ENCODE peak calls at places on chromosomes 7 and 10, in four cellular contexts. I is type B pancreatic cell, Y is spleen, J is left ventricle myocardium inferior. Q is an unnamed sample.

GRCh38 chr10:90695915-90696676 is 161.7 kb downstream of the HTR7 start:
- DNase-seq in I (no peak), Y (no peak), J (no peak), Q (no peak)

GRCh38 chr10:71778071-71778470 is 4.8 kb upstream of the VSIR start:
- DNase-seq in I (no peak), Y (peak), J (no peak), Q (no peak)

GRCh38 chr7:101678713-101679112 is 49.6 kb upstream of the MYL10 start:
- DNase-seq in I (no peak), Y (no peak), J (no peak), Q (no peak)

GRCh38 chr7:137325927-137326326 is 17.6 kb downstream of the PTN start:
- DNase-seq in I (no peak), Y (no peak), J (no peak), Q (no peak)

GRCh38 chr7:96023376-96023775 is 251.0 kb downstream of the DYNC1I1 start:
- DNase-seq in I (no peak), Y (no peak), J (no peak), Q (no peak)

GRCh38 chr7:26083113-26083512 is 68.9 kb upstream of the NFE2L3 start:
- DNase-seq in I (no peak), Y (no peak), J (no peak), Q (no peak)

GRCh38 chr7:26686448-26686981 is 177.9 kb downstream of the SKAP2 start:
- DNase-seq in I (no peak), Y (no peak), J (no peak), Q (no peak)

GRCh38 chr7:150405584-150406310 is 26.6 kb downstream of the ZNF775 start:
- DNase-seq in I (no peak), Y (peak), J (no peak), Q (no peak)

GRCh38 chr10:1230592-1231275 is 174.5 kb downstream of the WDR37 start:
- DNase-seq in I (no peak), Y (no peak), J (no peak), Q (no peak)

GRCh38 chr7:32161708-32162107 is 91.5 kb upstream of the PDE1C start:
- DNase-seq in I (no peak), Y (no peak), J (no peak), Q (no peak)

GRCh38 chr10:110857265-110858158 is 14.2 kb upstream of the PDCD4 start:
- DNase-seq in I (no peak), Y (no peak), J (no peak), Q (no peak)

GRCh38 chr7:86926732-86927131 is 132.7 kb downstream of the ELAPOR2 start:
- DNase-seq in I (no peak), Y (no peak), J (no peak), Q (no peak)

GRCh38 chr10:14253079-14253478 is 77.6 kb downstream of the FRMD4A start:
- DNase-seq in I (no peak), Y (no peak), J (no peak), Q (no peak)

GRCh38 chr7:66256281-66256680 is 51.1 kb downstream of the TPST1 start:
- DNase-seq in I (no peak), Y (no peak), J (no peak), Q (no peak)

GRCh38 chr7:102842284-102842683 is 70.5 kb upstream of the LRRC17 start:
- DNase-seq in I (no peak), Y (no peak), J (no peak), Q (no peak)

GRCh38 chr7:154198481-154198880 is 146.3 kb downstream of the DPP6 start:
- DNase-seq in I (no peak), Y (no peak), J (no peak), Q (no peak)

GRCh38 chr7:67487316-67487715 is 490.7 kb downstream of the TYW1 start:
- DNase-seq in I (no peak), Y (no peak), J (no peak), Q (no peak)

GRCh38 chr7:139720705-139721231 is 57.0 kb downstream of the HIPK2 start:
- DNase-seq in I (no peak), Y (no peak), J (no peak), Q (no peak)

GRCh38 chr10:34444223-34445183 is 370.6 kb downstream of the PARD3 start:
- DNase-seq in I (no peak), Y (no peak), J (no peak), Q (no peak)

GRCh38 chr7:119320316-119320715 is 952.7 kb upstream of the KCND2 start:
- DNase-seq in I (no peak), Y (no peak), J (no peak), Q (no peak)

GRCh38 chr7:128831994-128832879 is 2.0 kb downstream of the FLNC start:
- DNase-seq in I (no peak), Y (peak), J (peak), Q (no peak)

GRCh38 chr10:112374724-112375541 is 1.0 kb downstream of the ACSL5 start:
- DNase-seq in I (no peak), Y (peak), J (no peak), Q (no peak)

GRCh38 chr10:15069230-15069629 is 19.3 kb downstream of the ACBD7 start:
- DNase-seq in I (no peak), Y (no peak), J (no peak), Q (no peak)

GRCh38 chr7:138475377-138475776 is 15.3 kb downstream of the TRIM24 start:
- DNase-seq in I (no peak), Y (no peak), J (no peak), Q (no peak)

GRCh38 chr7:144830024-144830785 is 5.6 kb downstream of the TPK1 start:
- DNase-seq in I (no peak), Y (no peak), J (no peak), Q (no peak)

GRCh38 chr7:135186841-135187253 is 16.3 kb upstream of the CYREN start:
- DNase-seq in I (no peak), Y (peak), J (no peak), Q (no peak)

GRCh38 chr7:29346574-29346973 is 152.0 kb downstream of the CHN2 start:
- DNase-seq in I (no peak), Y (no peak), J (no peak), Q (no peak)

GRCh38 chr10:11533328-11533781 is 78.1 kb downstream of the USP6NL start:
- DNase-seq in I (no peak), Y (no peak), J (no peak), Q (no peak)
- TF ChIP-seq CTCF in I (peak), Y (no peak), J (peak), Q (peak)

GRCh38 chr10:64091889-64092288 is 570.7 kb downstream of the REEP3 start:
- DNase-seq in I (no peak), Y (no peak), J (no peak), Q (no peak)
- TF ChIP-seq CTCF in I (peak), Y (no peak), J (peak), Q (peak)

DNA sequence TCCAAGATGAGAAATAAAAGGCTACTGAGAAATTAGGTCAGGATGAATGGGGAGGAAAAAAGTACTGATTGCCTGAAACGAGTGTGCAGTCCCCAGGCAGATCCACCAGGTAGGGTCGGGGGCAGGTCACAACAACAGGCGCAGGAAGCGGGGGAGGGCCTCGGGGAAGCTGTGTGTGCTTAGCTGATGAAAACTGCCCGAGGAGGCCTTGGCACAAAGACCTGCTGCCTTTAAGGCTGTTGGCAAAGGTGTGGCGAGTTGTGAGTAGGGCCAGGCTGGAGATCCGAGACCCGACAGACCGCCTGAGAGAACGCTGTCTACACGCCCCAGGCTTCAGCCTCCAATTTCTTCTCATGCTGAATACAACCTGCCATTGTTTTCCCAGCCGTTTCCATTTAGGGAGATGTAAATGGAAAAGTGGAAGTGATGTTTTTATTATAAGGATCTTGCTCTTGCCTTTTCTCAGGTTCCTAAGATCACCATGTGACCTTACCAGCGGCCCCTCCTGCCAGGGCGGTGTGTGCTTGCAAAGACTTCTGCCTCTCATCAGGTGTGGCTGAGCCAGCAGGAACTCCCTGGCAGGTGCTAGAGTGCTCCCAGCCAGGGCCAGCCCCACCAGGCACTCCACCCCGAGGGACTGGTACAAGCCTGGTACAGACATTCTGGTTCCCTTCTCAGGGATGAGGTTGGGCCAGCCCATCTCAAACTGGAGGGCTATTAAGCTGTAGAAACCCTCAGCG is 60.8 kb downstream of the DLG5 start:
- DNase-seq in I (no peak), Y (no peak), J (no peak), Q (no peak)
- TF ChIP-seq CTCF in I (no peak), Y (no peak), J (no peak), Q (no peak)

GRCh38 chr7:76997381-76998262 is 34.5 kb downstream of the SPDYE17 start:
- DNase-seq in I (no peak), Y (no peak), J (no peak), Q (no peak)
- TF ChIP-seq CTCF in I (no peak), Y (no peak), J (no peak), Q (no peak)

DNA sequence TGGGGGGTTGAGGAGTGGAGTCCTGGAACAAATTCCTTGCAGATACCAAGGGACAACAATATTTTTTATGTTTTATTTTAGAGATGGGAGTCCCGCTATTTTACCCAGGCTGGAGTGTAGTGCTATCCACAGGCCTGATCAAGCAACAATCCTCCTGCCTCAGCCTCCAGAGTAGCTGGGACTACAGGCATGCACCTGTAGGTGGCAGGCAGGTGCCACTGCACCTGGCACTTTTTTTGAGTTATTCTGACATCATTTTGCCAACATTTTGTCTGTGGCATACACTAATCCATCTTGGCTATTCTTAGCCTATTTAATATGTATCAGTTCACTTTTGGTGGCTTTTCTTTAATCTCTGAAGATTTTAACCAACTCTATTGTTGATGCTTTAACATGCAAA is 317.8 kb upstream of the MTPN start:
- DNase-seq in I (no peak), Y (no peak), J (no peak), Q (no peak)
- TF ChIP-seq CTCF in I (no peak), Y (no peak), J (no peak), Q (peak)

GRCh38 chr7:304574-305409 is 14.8 kb downstream of the FOXL3 start:
- DNase-seq in I (no peak), Y (peak), J (no peak), Q (no peak)

GRCh38 chr7:301291-302053 is 11.5 kb downstream of the FOXL3 start:
- DNase-seq in I (no peak), Y (peak), J (no peak), Q (no peak)

GRCh38 chr7:303884-304573 is 14.1 kb downstream of the FOXL3 start:
- DNase-seq in I (no peak), Y (peak), J (no peak), Q (no peak)

GRCh38 chr7:302054-302992 is 12.4 kb downstream of the FOXL3 start:
- DNase-seq in I (no peak), Y (peak), J (no peak), Q (no peak)

DNA sequence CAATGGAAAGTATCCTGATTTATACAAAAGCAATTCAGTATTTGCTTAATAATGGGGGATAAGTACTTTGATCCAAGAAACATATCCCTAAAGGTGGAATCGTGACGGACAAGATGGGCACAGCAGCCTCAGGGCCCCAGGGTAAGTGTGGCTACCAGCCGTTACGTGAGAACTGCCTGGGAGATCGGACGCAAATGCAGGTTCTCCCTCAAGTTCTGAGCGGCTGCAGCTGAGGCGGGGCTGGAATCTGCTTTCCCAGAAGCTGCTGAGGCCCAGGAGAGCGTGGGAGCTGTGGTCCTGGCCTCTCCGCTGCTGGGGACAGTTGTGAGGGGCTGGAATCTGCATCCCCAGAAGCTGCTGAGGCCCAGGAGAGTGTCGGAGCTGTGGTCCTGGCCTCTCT is 13.5 kb downstream of the FOXL3 start:
- DNase-seq in I (no peak), Y (peak), J (no peak), Q (no peak)
- TF ChIP-seq CTCF in I (no peak), Y (no peak), J (no peak), Q (no peak)

Q was measured in osteocyte.